ENCODE peak calls at places on chromosomes 3 and 15, in seven cellular contexts. One of them, this sample, is unnamed.

GRCh38 chr3:178193846-178194245 is 342.4 kb upstream of the KCNMB2 start:
- DNase-seq in stomach: no peak
- DNase-seq in suprapubic skin: no peak
- DNase-seq in psoas muscle: no peak
- DNase-seq in neuronal stem cell: no peak
- DNase-seq in MM.1S: peak; percentile 29
- DNase-seq in dorsolateral prefrontal cortex: no peak
- DNase-seq in this sample: no peak

GRCh38 chr15:71807691-71808091 is 2.7 kb upstream of the NR2E3 start:
- DNase-seq in MM.1S: no peak
- DNase-seq in stomach: no peak
- DNase-seq in psoas muscle: no peak
- DNase-seq in neuronal stem cell: no peak
- DNase-seq in suprapubic skin: no peak
- DNase-seq in dorsolateral prefrontal cortex: no peak
- DNase-seq in this sample: no peak

GRCh38 chr3:174035317-174035886 is 637.9 kb downstream of the NLGN1 start:
- DNase-seq in dorsolateral prefrontal cortex: peak; percentile 43
- DNase-seq in suprapubic skin: no peak
- DNase-seq in MM.1S: peak; percentile 20
- DNase-seq in neuronal stem cell: no peak
- DNase-seq in psoas muscle: no peak
- DNase-seq in stomach: no peak
- DNase-seq in this sample: no peak

GRCh38 chr3:54538346-54538745 is 389.5 kb downstream of the LRTM1 start:
- DNase-seq in neuronal stem cell: no peak
- DNase-seq in suprapubic skin: no peak
- DNase-seq in MM.1S: no peak
- DNase-seq in stomach: no peak
- DNase-seq in psoas muscle: no peak
- DNase-seq in dorsolateral prefrontal cortex: no peak
- DNase-seq in this sample: no peak

GRCh38 chr3:47002490-47003410 is 23.3 kb downstream of the NBEAL2 start:
- DNase-seq in MM.1S: no peak
- DNase-seq in suprapubic skin: no peak
- DNase-seq in stomach: no peak
- DNase-seq in dorsolateral prefrontal cortex: no peak
- DNase-seq in neuronal stem cell: no peak
- DNase-seq in psoas muscle: peak; percentile 54
- DNase-seq in this sample: no peak

GRCh38 chr15:90807074-90807646 is 61.2 kb upstream of the FURIN start:
- DNase-seq in MM.1S: no peak
- DNase-seq in suprapubic skin: no peak
- DNase-seq in stomach: no peak
- DNase-seq in neuronal stem cell: no peak
- DNase-seq in dorsolateral prefrontal cortex: no peak
- DNase-seq in psoas muscle: no peak
- DNase-seq in this sample: no peak

GRCh38 chr3:70108072-70108471 is 108.5 kb downstream of the SAMMSON start:
- DNase-seq in neuronal stem cell: peak; percentile 18
- DNase-seq in dorsolateral prefrontal cortex: no peak
- DNase-seq in MM.1S: no peak
- DNase-seq in stomach: peak; percentile 42
- DNase-seq in psoas muscle: no peak
- DNase-seq in suprapubic skin: no peak
- DNase-seq in this sample: no peak

GRCh38 chr3:167406876-167407492 is 26.9 kb upstream of the ZBBX start:
- DNase-seq in psoas muscle: no peak
- DNase-seq in suprapubic skin: no peak
- DNase-seq in MM.1S: peak; percentile 47
- DNase-seq in neuronal stem cell: peak; percentile 56
- DNase-seq in dorsolateral prefrontal cortex: peak; percentile 8
- DNase-seq in stomach: peak; percentile 31
- DNase-seq in this sample: no peak

GRCh38 chr3:49906004-49906860 is 2.6 kb upstream of the MST1R start:
- DNase-seq in stomach: peak; percentile 77
- DNase-seq in MM.1S: no peak
- DNase-seq in suprapubic skin: no peak
- DNase-seq in psoas muscle: no peak
- DNase-seq in neuronal stem cell: no peak
- DNase-seq in dorsolateral prefrontal cortex: peak; percentile 56
- DNase-seq in this sample: no peak

GRCh38 chr3:38214560-38214959 is 49.2 kb downstream of the OXSR1 start:
- DNase-seq in neuronal stem cell: no peak
- DNase-seq in psoas muscle: no peak
- DNase-seq in suprapubic skin: no peak
- DNase-seq in stomach: no peak
- DNase-seq in dorsolateral prefrontal cortex: no peak
- DNase-seq in MM.1S: no peak
- DNase-seq in this sample: no peak

GRCh38 chr3:49839193-49839809 is 17.1 kb downstream of the TRAIP start:
- DNase-seq in MM.1S: peak; percentile 74
- DNase-seq in psoas muscle: peak; percentile 90
- DNase-seq in suprapubic skin: peak; percentile 87
- DNase-seq in neuronal stem cell: peak; percentile 56
- DNase-seq in dorsolateral prefrontal cortex: peak; percentile 81
- DNase-seq in stomach: peak; percentile 81
- DNase-seq in this sample: peak; percentile 25

GRCh38 chr3:172256101-172256687 is 192.1 kb downstream of the GHSR start:
- DNase-seq in dorsolateral prefrontal cortex: no peak
- DNase-seq in neuronal stem cell: no peak
- DNase-seq in MM.1S: no peak
- DNase-seq in stomach: no peak
- DNase-seq in suprapubic skin: no peak
- DNase-seq in psoas muscle: peak; percentile 58
- DNase-seq in this sample: no peak

GRCh38 chr3:52892290-52892624 is 5.1 kb downstream of the STIMATE start:
- DNase-seq in neuronal stem cell: no peak
- DNase-seq in dorsolateral prefrontal cortex: no peak
- DNase-seq in stomach: no peak
- DNase-seq in suprapubic skin: no peak
- DNase-seq in MM.1S: no peak
- DNase-seq in psoas muscle: no peak
- DNase-seq in this sample: no peak

GRCh38 chr15:90902656-90902995 is 476 bp upstream of the MAN2A2 start:
- DNase-seq in suprapubic skin: no peak
- DNase-seq in psoas muscle: no peak
- DNase-seq in neuronal stem cell: peak; percentile 20
- DNase-seq in dorsolateral prefrontal cortex: no peak
- DNase-seq in stomach: no peak
- DNase-seq in MM.1S: no peak
- DNase-seq in this sample: no peak

GRCh38 chr3:30567139-30567753 is 39.2 kb upstream of the TGFBR2 start:
- DNase-seq in stomach: no peak
- DNase-seq in dorsolateral prefrontal cortex: no peak
- DNase-seq in MM.1S: no peak
- DNase-seq in neuronal stem cell: no peak
- DNase-seq in psoas muscle: no peak
- DNase-seq in suprapubic skin: no peak
- DNase-seq in this sample: no peak

GRCh38 chr3:173913397-173913796 is 515.9 kb downstream of the NLGN1 start:
- DNase-seq in stomach: no peak
- DNase-seq in psoas muscle: no peak
- DNase-seq in dorsolateral prefrontal cortex: no peak
- DNase-seq in suprapubic skin: no peak
- DNase-seq in MM.1S: no peak
- DNase-seq in neuronal stem cell: no peak
- DNase-seq in this sample: no peak

GRCh38 chr3:67644827-67645226 is 9.6 kb downstream of the SUCLG2 start:
- DNase-seq in dorsolateral prefrontal cortex: no peak
- DNase-seq in psoas muscle: no peak
- DNase-seq in neuronal stem cell: no peak
- DNase-seq in stomach: no peak
- DNase-seq in MM.1S: no peak
- DNase-seq in suprapubic skin: no peak
- DNase-seq in this sample: no peak

GRCh38 chr3:67642190-67642589 is 12.2 kb downstream of the SUCLG2 start:
- DNase-seq in dorsolateral prefrontal cortex: no peak
- DNase-seq in neuronal stem cell: no peak
- DNase-seq in stomach: no peak
- DNase-seq in psoas muscle: no peak
- DNase-seq in suprapubic skin: no peak
- DNase-seq in MM.1S: no peak
- DNase-seq in this sample: no peak

GRCh38 chr3:67641451-67641850 is 13.0 kb downstream of the SUCLG2 start:
- DNase-seq in stomach: no peak
- DNase-seq in neuronal stem cell: no peak
- DNase-seq in psoas muscle: no peak
- DNase-seq in dorsolateral prefrontal cortex: no peak
- DNase-seq in MM.1S: no peak
- DNase-seq in suprapubic skin: no peak
- DNase-seq in this sample: no peak

GRCh38 chr3:67640023-67640660 is 14.3 kb downstream of the SUCLG2 start:
- DNase-seq in suprapubic skin: no peak
- DNase-seq in dorsolateral prefrontal cortex: no peak
- DNase-seq in psoas muscle: no peak
- DNase-seq in neuronal stem cell: no peak
- DNase-seq in MM.1S: no peak
- DNase-seq in stomach: no peak
- DNase-seq in this sample: no peak

DNA sequence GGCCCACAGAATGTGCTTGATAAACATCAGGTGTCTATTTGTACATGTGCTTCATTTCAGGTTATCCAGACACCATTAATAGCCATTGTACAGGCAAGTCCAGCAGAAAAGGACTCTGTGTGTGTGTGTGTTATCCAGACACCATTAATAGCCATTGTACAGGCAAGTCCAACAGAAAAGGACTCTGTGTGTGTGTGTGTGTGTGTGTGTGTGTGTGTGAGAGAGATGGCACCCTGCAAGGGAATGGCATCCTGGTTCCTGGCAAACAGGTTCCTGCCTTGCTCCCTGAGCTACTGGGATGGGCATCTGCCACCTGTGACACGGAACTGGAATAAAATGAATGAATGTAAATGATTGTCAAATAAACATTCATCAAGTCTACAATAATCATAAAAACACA is 11.7 kb downstream of the SUCLG2 start:
- DNase-seq in MM.1S: no peak
- DNase-seq in suprapubic skin: no peak
- DNase-seq in psoas muscle: no peak
- DNase-seq in neuronal stem cell: no peak
- DNase-seq in dorsolateral prefrontal cortex: no peak
- DNase-seq in stomach: no peak
- DNase-seq in this sample: no peak
- H3K4me3 ChIP-seq in MM.1S: no peak overlapping the region
- H3K4me3 ChIP-seq in suprapubic skin: no peak overlapping the region
- H3K4me3 ChIP-seq in psoas muscle: no peak overlapping the region
- H3K4me3 ChIP-seq in neuronal stem cell: no peak overlapping the region
- H3K4me3 ChIP-seq in dorsolateral prefrontal cortex: no peak overlapping the region
- H3K4me3 ChIP-seq in stomach: no peak overlapping the region
- H3K4me3 ChIP-seq in this sample: no peak overlapping the region

DNA sequence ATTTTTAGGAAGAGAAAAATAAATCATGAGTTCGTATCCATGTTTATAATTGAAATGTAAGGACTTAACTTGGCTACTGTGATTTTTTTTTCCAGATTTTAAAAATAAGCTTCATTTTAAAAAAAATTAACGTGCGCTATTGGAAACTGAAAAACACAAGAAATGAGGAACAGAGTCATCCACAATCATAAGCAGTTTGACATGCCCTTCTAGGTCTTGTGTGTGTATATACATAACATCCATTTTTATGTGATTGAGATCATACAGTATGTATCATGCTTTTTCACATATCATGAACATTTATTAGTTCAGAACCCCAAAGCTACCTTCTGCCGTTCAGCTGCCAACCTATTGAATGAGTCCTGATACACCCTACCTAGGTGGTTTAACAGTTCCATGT is 22.7 kb downstream of the IREB2 start:
- DNase-seq in dorsolateral prefrontal cortex: no peak
- DNase-seq in stomach: no peak
- DNase-seq in suprapubic skin: no peak
- DNase-seq in neuronal stem cell: no peak
- DNase-seq in psoas muscle: no peak
- DNase-seq in MM.1S: no peak
- DNase-seq in this sample: no peak
- H3K27ac ChIP-seq in dorsolateral prefrontal cortex: no peak overlapping the region
- H3K27ac ChIP-seq in stomach: no peak overlapping the region
- H3K27ac ChIP-seq in suprapubic skin: no peak overlapping the region
- H3K27ac ChIP-seq in neuronal stem cell: no peak overlapping the region
- H3K27ac ChIP-seq in psoas muscle: no peak overlapping the region
- H3K27ac ChIP-seq in MM.1S: no peak overlapping the region
- H3K27ac ChIP-seq in this sample: no peak overlapping the region

GRCh38 chr15:44682211-44682610 is 18.7 kb upstream of the SPG11 start:
- DNase-seq in stomach: no peak
- DNase-seq in suprapubic skin: no peak
- DNase-seq in MM.1S: no peak
- DNase-seq in neuronal stem cell: no peak
- DNase-seq in psoas muscle: no peak
- DNase-seq in dorsolateral prefrontal cortex: no peak
- DNase-seq in this sample: no peak

GRCh38 chr15:44673639-44674038 is 10.2 kb upstream of the SPG11 start:
- DNase-seq in stomach: no peak
- DNase-seq in neuronal stem cell: no peak
- DNase-seq in psoas muscle: no peak
- DNase-seq in suprapubic skin: no peak
- DNase-seq in MM.1S: no peak
- DNase-seq in dorsolateral prefrontal cortex: no peak
- DNase-seq in this sample: no peak

GRCh38 chr15:44675911-44676310 is 12.4 kb upstream of the SPG11 start:
- DNase-seq in neuronal stem cell: no peak
- DNase-seq in suprapubic skin: no peak
- DNase-seq in dorsolateral prefrontal cortex: no peak
- DNase-seq in MM.1S: no peak
- DNase-seq in psoas muscle: no peak
- DNase-seq in stomach: no peak
- DNase-seq in this sample: no peak

DNA sequence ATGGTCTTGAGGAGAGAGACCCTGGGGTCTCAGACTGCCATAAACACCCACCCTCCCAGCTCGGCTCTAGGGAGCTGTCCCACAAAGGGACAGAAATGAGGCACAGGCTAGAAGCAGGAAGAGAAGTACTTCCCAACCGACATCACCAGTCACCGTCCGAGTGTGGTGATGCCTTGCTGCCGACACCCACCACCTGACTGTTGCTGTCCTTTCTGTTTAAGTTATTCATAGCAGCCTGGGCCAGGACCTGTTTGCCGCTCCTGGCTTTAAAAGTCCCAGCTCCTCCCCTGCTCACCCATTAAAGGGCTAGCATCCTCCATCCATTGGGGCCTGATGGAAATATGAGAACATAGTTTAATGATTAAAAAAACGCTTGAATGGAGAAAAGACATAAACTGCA is 13.2 kb upstream of the SPG11 start:
- DNase-seq in dorsolateral prefrontal cortex: no peak
- DNase-seq in psoas muscle: no peak
- DNase-seq in stomach: no peak
- DNase-seq in MM.1S: peak; percentile 35
- DNase-seq in suprapubic skin: no peak
- DNase-seq in neuronal stem cell: no peak
- DNase-seq in this sample: no peak
- H3K4me3 ChIP-seq in dorsolateral prefrontal cortex: no peak overlapping the region
- H3K4me3 ChIP-seq in psoas muscle: no peak overlapping the region
- H3K4me3 ChIP-seq in stomach: no peak overlapping the region
- H3K4me3 ChIP-seq in MM.1S: peak overlapping the region; percentile 11
- H3K4me3 ChIP-seq in suprapubic skin: no peak overlapping the region
- H3K4me3 ChIP-seq in neuronal stem cell: no peak overlapping the region
- H3K4me3 ChIP-seq in this sample: no peak overlapping the region

DNA sequence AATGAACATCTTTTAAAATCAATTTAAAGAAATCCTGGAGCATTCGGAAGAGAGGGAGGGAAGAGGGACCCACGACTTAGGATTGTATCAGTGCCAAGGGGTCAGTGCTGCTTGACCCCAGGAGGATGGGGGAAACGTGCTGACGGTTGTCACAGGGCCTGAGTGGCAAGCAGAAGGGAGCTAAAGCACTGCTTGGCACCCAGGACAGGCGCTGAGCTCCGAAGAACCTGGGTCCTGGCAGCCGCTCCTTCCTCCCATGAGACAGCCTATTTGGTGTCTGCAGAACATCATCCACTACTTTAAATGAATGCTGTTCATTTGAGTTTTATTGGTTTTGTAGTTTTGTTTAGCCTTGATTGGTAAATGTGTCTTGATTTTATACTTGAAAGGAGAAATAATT is 54.5 kb downstream of the RGMA start:
- DNase-seq in suprapubic skin: peak; percentile 54
- DNase-seq in MM.1S: no peak
- DNase-seq in dorsolateral prefrontal cortex: no peak
- DNase-seq in psoas muscle: no peak
- DNase-seq in stomach: peak; percentile 9
- DNase-seq in neuronal stem cell: no peak
- DNase-seq in this sample: peak; percentile 28
- H3K27ac ChIP-seq in suprapubic skin: no peak overlapping the region
- H3K27ac ChIP-seq in MM.1S: no peak overlapping the region
- H3K27ac ChIP-seq in dorsolateral prefrontal cortex: no peak overlapping the region
- H3K27ac ChIP-seq in psoas muscle: no peak overlapping the region
- H3K27ac ChIP-seq in stomach: no peak overlapping the region
- H3K27ac ChIP-seq in neuronal stem cell: no peak overlapping the region
- H3K27ac ChIP-seq in this sample: no peak overlapping the region